ENCODE peak calls at places on chromosome 4, in five cellular contexts. Q is GM04503; S is SK-MEL-5; Z is stimulated activated CD4-positive, alpha-beta T cell treated with anti-CD3 and anti-CD28 coated beads, TNF-alpha, amount 100 ng/mL, for 48 hours; W is stimulated activated naive B cell treated with anti-CD40 and anti-IgM and Interleukin-4, amounts not matched to agents 10 μg/mL and 1 μg/mL and 100 μg/mL, for 72 hours. C is an unnamed sample.

GRCh38 chr4:139689093-139689722 is 23.6 kb downstream of the MGST2 start:
- DNase-seq in Z (no peak), S (no peak), W (no peak), Q (no peak), C (no peak)

GRCh38 chr4:10598829-10599228 is 85.7 kb downstream of the CLNK start:
- DNase-seq in Z (no peak), Q (no peak), S (no peak), W (no peak), C (no peak)

GRCh38 chr4:87179751-87180150 is 40.7 kb downstream of the KLHL8 start:
- DNase-seq in W (no peak), Q (peak), Z (no peak), S (no peak), C (no peak)

GRCh38 chr4:151302432-151302831 is 23.0 kb downstream of the SH3D19 start:
- DNase-seq in Q (no peak), Z (no peak), S (no peak), W (no peak), C (no peak)

GRCh38 chr4:24211821-24212220 is 322.0 kb upstream of the PPARGC1A start:
- DNase-seq in W (no peak), Q (no peak), S (no peak), Z (no peak), C (no peak)

GRCh38 chr4:146477054-146477453 is 44.7 kb downstream of the SLC10A7 start:
- DNase-seq in S (no peak), Q (no peak), Z (no peak), W (no peak), C (no peak)

GRCh38 chr4:7160439-7160838 is 31.9 kb upstream of the SORCS2 start:
- DNase-seq in Q (no peak), W (no peak), S (no peak), Z (no peak), C (no peak)

GRCh38 chr4:30837131-30837539 is 117.0 kb downstream of the PCDH7 start:
- DNase-seq in Q (no peak), S (no peak), W (no peak), Z (no peak), C (no peak)

GRCh38 chr4:94216394-94216793 is 8.7 kb downstream of the SMARCAD1 start:
- DNase-seq in W (no peak), S (no peak), Q (no peak), Z (no peak), C (no peak)

GRCh38 chr4:139857021-139857420 is 191.4 kb downstream of the MGST2 start:
- DNase-seq in Q (no peak), W (no peak), S (peak), Z (no peak), C (no peak)

GRCh38 chr4:173516621-173517612 is 13.1 kb downstream of the HAND2 start:
- DNase-seq in S (no peak), Q (no peak), W (no peak), Z (no peak), C (no peak)

GRCh38 chr4:76758290-76758882 is 139.6 kb downstream of the SOWAHB start:
- DNase-seq in S (peak), Z (no peak), Q (no peak), W (no peak), C (no peak)

GRCh38 chr4:39609454-39609911 is 29.2 kb downstream of the SMIM14 start:
- DNase-seq in S (no peak), W (peak), Q (no peak), Z (no peak), C (no peak)

GRCh38 chr4:40246547-40246900 is 49.7 kb downstream of the RHOH start:
- DNase-seq in Z (no peak), S (no peak), Q (no peak), W (no peak), C (no peak)

GRCh38 chr4:78691333-78691732 is 84.8 kb upstream of the BMP2K start:
- DNase-seq in S (no peak), Q (no peak), Z (no peak), W (no peak), C (no peak)

GRCh38 chr4:70183168-70183939 is 12.2 kb upstream of the ODAM start:
- DNase-seq in W (no peak), Q (no peak), Z (peak), S (peak), C (peak)

GRCh38 chr4:4663028-4663427 is 121.2 kb upstream of the STX18 start:
- DNase-seq in W (no peak), Z (no peak), S (no peak), Q (no peak), C (no peak)

GRCh38 chr4:115883251-115883650 is 769.8 kb upstream of the NDST4 start:
- DNase-seq in Z (no peak), Q (no peak), W (no peak), S (no peak), C (no peak)

GRCh38 chr4:797066-797465 is 28.9 kb downstream of the CPLX1 start:
- DNase-seq in Z (no peak), W (no peak), Q (no peak), S (no peak), C (no peak)

GRCh38 chr4:52102587-52102986 is 51.5 kb downstream of the SPATA18 start:
- DNase-seq in S (no peak), Q (no peak), W (no peak), Z (no peak), C (no peak)

GRCh38 chr4:180437601-180438000 is 1805.6 kb upstream of the TENM3 start:
- DNase-seq in W (no peak), Q (no peak), S (peak), Z (no peak), C (no peak)

GRCh38 chr4:152342293-152342692 is 193.6 kb downstream of the FBXW7 start:
- DNase-seq in Q (no peak), S (no peak), W (no peak), Z (no peak), C (no peak)

GRCh38 chr4:188941524-188942109 is 802.4 kb downstream of the TRIML1 start:
- DNase-seq in Z (no peak), S (no peak), Q (peak), W (no peak), C (peak)

GRCh38 chr4:2247128-2248043 is 5.5 kb upstream of the HAUS3 start:
- DNase-seq in Z (no peak), Q (no peak), W (no peak), S (no peak), C (no peak)

GRCh38 chr4:102754044-102754443 is 6.7 kb downstream of the MANBA start:
- DNase-seq in Q (no peak), W (no peak), S (no peak), Z (no peak), C (no peak)

GRCh38 chr4:80619070-80619674 is 283.6 kb downstream of the CFAP299 start:
- DNase-seq in Z (no peak), Q (no peak), W (no peak), S (peak), C (no peak)

GRCh38 chr4:153083447-153083921 is 120.8 kb upstream of the TRIM2 start:
- DNase-seq in Z (peak), Q (peak), S (peak), W (peak), C (peak)

GRCh38 chr4:89379541-89380035 is 72.0 kb upstream of the GPRIN3 start:
- DNase-seq in S (no peak), W (no peak), Z (no peak), Q (no peak), C (no peak)

GRCh38 chr4:94507708-94508107 is 56.0 kb downstream of the PDLIM5 start:
- DNase-seq in W (no peak), Z (no peak), Q (peak), S (no peak), C (no peak)

GRCh38 chr4:73896416-73896815 is 27.2 kb downstream of the CXCL1 start:
- DNase-seq in W (no peak), Q (no peak), S (no peak), Z (no peak), C (no peak)

GRCh38 chr4:85474818-85475630 is at the start of gene ARHGAP24:
- DNase-seq in Z (no peak), Q (peak), W (peak), S (peak), C (peak)

GRCh38 chr4:128371004-128371777 is 83.6 kb upstream of the PGRMC2 start:
- DNase-seq in W (no peak), S (no peak), Q (peak), Z (no peak), C (no peak)

GRCh38 chr4:184322328-184323025 is 104.8 kb upstream of the ENPP6 start:
- DNase-seq in S (no peak), Q (no peak), W (no peak), Z (no peak), C (no peak)

GRCh38 chr4:6192245-6192644 is 8.1 kb downstream of the JAKMIP1 start:
- DNase-seq in Q (no peak), S (no peak), W (no peak), Z (no peak), C (no peak)

GRCh38 chr4:38390962-38391361 is 273.0 kb upstream of the KLF3 start:
- DNase-seq in W (no peak), S (no peak), Z (no peak), Q (no peak), C (no peak)

GRCh38 chr4:7853271-7853670 is 86.4 kb downstream of the AFAP1 start:
- DNase-seq in S (no peak), Q (no peak), W (no peak), Z (no peak), C (no peak)

GRCh38 chr4:99679204-99679603 is 21.6 kb upstream of the C4orf54 start:
- DNase-seq in Z (no peak), S (peak), W (no peak), Q (no peak), C (no peak)